ENCODE peak calls at places on chromosomes 11 and 22, in four cellular contexts. C, Y, N and V are unnamed samples. For H3K36me3, the result is how much of the 10 kb centered on the place peaks cover.

GRCh38 chr11:129249923-129250322 is 57.8 kb upstream of the ARHGAP32 start:
- DNase-seq in C (no peak), N (no peak), Y (no peak), V (no peak)

GRCh38 chr11:70637949-70638598 is 239.7 kb downstream of the CTTN start:
- DNase-seq in C (no peak), N (no peak), Y (no peak), V (no peak)

GRCh38 chr11:24637520-24637919 is 140.7 kb downstream of the LUZP2 start:
- DNase-seq in C (no peak), N (no peak), Y (no peak), V (no peak)

GRCh38 chr11:12771875-12772274 is 97.7 kb downstream of the TEAD1 start:
- DNase-seq in N (no peak), Y (no peak), C (no peak), V (no peak)

GRCh38 chr11:67384851-67385366 is 6.9 kb upstream of the RAD9A start:
- DNase-seq in N (no peak), Y (no peak), C (no peak), V (no peak)

GRCh38 chr11:44112083-44112865 is 16.8 kb downstream of the EXT2 start:
- DNase-seq in N (no peak), C (no peak), Y (no peak), V (no peak)

GRCh38 chr11:43508511-43508918 is 149.8 kb downstream of the TTC17 start:
- DNase-seq in C (peak), Y (no peak), N (no peak), V (no peak)

GRCh38 chr22:33803371-33803770 is 116.9 kb downstream of the LARGE1 start:
- DNase-seq in Y (no peak), C (no peak), N (no peak), V (no peak)

GRCh38 chr11:21895686-21896085 is 297.2 kb upstream of the ANO5 start:
- DNase-seq in Y (no peak), C (no peak), N (no peak), V (no peak)

GRCh38 chr11:133238455-133238854 is 293.8 kb downstream of the OPCML start:
- DNase-seq in C (no peak), Y (no peak), N (no peak), V (no peak)

GRCh38 chr11:21897203-21897602 is 295.7 kb upstream of the ANO5 start:
- DNase-seq in Y (no peak), N (no peak), C (no peak), V (no peak)

GRCh38 chr22:22682807-22683667 is 38.6 kb downstream of the GGTLC2 start:
- DNase-seq in Y (no peak), N (no peak), C (no peak), V (no peak)

DNA sequence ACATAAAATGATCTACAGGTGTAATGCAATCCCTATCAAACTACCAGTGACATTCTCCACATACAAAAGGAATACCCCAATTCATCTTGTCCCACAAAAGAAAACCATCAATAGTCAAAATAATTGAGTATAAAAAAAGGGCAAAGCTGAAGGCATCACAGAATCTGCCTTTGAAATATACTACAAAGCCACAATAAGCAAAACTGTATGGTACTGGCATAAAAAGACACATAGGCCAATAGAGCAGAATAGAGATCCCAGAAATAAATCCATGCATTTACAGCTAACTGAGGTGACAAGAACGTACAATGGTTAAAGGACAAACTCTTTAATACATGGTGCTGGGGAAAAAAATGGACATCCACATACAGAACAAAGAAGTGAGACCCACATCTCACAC is 31.8 kb downstream of the ZNF195 start:
- DNase-seq in N (no peak), Y (no peak), C (no peak), V (no peak)
- H3K36me3 ChIP-seq in N (under half), Y (under half), C (under half), V (under half)

DNA sequence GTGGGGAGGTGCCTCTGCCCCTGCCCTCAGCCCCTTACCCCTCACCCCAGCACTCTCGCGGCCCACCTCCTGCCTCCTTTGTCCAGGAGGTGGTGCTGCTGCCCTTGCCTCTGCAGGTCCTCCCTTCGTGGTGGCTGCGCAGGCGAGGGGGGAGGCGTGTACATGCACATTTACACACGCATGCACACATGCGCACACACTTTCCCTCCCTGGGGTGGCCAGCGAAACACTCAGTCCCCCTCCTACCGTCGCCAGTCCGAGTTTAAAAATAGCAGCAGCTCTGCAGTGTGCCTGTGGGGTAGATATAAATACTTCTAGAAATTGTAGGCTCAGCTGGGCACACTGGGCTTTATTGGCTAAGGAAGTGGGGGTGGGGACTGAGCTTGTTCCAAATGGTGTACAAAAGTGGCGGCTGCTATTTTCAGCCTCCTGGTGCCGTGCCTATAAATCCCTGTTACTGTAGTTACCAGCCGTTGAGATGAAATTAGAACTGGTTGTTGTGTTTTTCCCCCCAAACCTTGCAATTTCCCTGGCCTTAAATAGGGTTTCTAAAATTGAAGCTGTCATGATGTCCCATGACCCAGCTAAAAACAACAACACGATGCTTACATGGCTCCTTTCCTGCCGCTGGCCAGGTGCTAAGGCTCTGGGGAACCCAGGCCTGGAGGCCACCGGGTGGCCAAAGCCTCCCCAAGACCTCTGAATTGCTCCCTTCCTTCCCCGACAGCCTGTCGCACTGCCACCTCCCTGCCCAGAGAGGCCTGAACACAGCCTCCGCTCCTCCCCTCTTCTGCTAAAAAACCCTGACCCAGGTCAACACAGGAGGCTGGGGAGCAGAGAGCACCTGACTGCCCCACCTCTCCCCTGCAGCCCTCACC is 12.4 kb downstream of the PICK1 start:
- DNase-seq in C (peak), Y (peak), N (no peak), V (peak)
- TF ChIP-seq EP300 in C (no peak), Y (no peak), N (no peak), V (no peak)

GRCh38 chr11:119046489-119046888 is 10.5 kb downstream of the HYOU1 start:
- DNase-seq in Y (no peak), N (no peak), C (no peak), V (no peak)
- TF ChIP-seq POLR2A in Y (no peak), N (no peak), C (no peak), V (no peak)

DNA sequence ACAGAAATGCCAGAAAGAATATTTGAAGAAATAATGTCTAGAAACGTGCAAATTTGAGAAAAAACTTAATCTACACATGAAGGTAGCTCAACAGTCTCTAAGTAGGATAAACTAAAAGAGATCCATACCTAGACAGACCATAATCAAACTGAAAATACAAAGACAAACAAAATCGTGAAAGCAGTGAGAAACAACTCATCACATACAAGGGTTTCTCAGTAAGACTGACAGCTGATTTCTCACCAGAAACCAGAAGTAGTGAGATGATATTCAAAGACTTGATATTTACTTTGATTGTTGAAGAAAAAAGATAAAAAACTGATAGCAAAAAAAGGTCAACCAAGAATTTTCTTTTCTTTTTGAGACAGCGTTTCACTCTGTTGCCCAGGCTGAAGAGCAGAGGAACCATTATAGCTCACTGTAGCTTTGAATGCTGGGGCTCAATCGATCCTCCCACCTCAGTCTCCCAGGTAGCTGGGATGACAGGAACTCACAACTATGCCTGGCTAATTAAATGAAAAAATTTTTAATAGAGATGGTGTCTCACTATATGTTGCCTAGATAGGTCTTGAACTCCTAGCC is 17.4 kb downstream of the NPAT start:
- DNase-seq in C (no peak), N (no peak), Y (no peak), V (no peak)
- H3K36me3 ChIP-seq in C (under half), N (under half), Y (half or more), V (under half)

GRCh38 chr11:101211407-101211975 is 81.9 kb upstream of the PGR start:
- DNase-seq in N (no peak), C (no peak), Y (no peak), V (no peak)

GRCh38 chr11:101215069-101215468 is 85.5 kb upstream of the PGR start:
- DNase-seq in N (no peak), Y (no peak), C (no peak), V (no peak)
- TF ChIP-seq EP300 in N (no peak), Y (no peak), C (no peak), V (no peak)

GRCh38 chr11:19811391-19811790 is 98.8 kb downstream of the NAV2 start:
- DNase-seq in N (no peak), C (no peak), Y (no peak), V (no peak)

GRCh38 chr11:19812096-19812495 is 99.5 kb downstream of the NAV2 start:
- DNase-seq in Y (no peak), N (no peak), C (no peak), V (no peak)

GRCh38 chr11:19812710-19813109 is 100.1 kb downstream of the NAV2 start:
- DNase-seq in C (no peak), N (no peak), Y (no peak), V (no peak)

GRCh38 chr11:19814421-19814820 is 101.8 kb downstream of the NAV2 start:
- DNase-seq in Y (no peak), C (no peak), N (no peak), V (no peak)

DNA sequence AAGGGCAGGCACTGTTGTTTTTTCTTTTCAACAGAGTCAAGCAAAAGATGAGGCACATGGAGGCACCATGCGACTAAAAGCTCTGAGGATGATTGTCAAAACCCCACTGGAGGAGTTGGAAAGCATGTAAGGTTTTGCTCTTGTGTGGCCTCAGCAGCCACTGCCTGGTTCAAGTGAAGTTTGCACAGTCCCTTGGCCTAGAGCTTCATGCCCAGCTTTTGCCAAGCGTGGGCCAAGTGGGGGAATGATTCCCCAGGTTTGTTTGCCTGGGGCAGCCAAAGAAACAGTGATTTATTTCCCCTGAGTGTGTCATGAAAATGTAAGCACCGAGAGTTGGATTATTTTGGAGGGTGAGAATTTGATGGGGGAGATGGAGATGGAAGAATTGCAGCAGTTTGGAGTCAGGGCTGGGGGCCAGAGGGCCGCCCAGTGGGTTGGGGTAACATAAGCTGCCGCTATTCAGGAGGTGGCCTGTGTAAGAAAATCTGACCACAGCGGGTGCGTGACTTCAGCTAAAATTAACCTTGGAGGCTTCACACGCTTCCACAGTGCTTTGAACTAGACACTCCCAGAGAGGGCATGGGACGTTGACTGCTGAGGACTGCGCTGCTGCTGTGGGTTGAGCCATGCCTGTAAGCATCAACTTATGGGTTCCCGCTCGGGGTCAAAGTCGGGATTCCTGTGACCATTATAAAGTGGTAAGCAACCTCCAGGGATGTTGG is 100.7 kb downstream of the NAV2 start:
- DNase-seq in N (no peak), C (no peak), Y (no peak), V (no peak)
- TF ChIP-seq POLR2A in N (no peak), C (no peak), Y (no peak), V (no peak)

DNA sequence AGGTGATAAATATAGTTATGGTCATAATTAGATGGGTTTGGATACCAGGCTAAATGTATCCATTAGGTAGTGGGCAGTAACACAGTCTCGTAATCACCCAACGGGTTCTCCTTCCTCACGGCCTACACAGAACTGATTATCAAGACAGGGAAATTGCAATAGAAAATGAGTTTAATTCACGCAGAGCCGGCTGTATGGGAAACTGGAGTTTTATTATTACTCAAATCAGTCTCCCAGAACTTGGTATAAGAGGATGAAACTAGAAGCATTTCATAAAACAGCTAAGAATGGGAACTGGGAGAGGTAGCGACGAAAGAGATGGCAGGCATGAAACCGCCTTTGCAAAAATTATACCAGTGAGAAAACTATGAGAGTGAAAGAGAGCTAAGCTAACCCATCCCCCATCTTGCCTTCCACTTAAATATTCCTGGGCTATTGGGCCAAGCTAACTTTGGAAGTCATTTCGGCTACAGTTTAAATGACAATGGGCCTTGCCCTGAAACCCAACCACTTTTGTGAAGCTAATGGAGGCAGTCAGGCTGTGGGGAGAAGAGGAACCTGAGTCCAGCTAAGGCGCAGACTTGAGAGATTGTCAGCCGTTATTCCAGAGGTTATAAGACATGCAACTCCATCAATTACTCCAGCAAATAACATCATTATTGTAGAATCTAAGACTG is 29.6 kb downstream of the CTSC start:
- DNase-seq in Y (no peak), C (no peak), N (no peak), V (no peak)
- H3K36me3 ChIP-seq in Y (half or more), C (under half), N (under half), V (under half)

DNA sequence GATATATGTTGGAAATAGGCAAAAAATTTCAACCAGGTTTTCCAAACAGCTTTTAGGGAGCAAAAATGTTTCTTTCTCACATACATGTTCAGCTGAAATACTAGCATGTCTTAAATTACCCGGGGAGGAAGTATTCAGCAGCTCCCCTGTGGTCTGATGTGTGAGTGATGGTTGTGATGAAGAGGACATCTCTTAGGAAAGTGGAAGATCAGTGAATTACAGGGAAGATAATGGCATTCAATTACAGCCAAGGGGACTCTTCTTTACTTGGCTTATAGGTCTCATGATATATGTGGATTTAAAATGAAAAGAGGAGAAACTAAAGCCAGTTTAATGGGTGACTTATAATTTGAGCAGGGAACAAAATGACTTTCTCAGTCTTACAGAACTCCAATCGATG is 198.6 kb downstream of the HIPK3 start:
- DNase-seq in C (no peak), Y (no peak), N (no peak), V (no peak)
- TF ChIP-seq EP300 in C (no peak), Y (no peak), N (no peak), V (no peak)